ENCODE peak calls at places on chromosomes 12 and 14, in four cellular contexts. X is HTR-8/SVneo; A is mucosa of descending colon; S is effector CD4-positive, alpha-beta T cell. H is an unnamed sample.

GRCh38 chr14:51780741-51781140 is 79.7 kb upstream of the GNG2 start:
- DNase-seq in A (no peak), X (peak; percentile 23), S (no peak), H (no peak)

GRCh38 chr12:5273709-5274108 is 158.2 kb upstream of the NTF3 start:
- DNase-seq in X (no peak), A (no peak), S (no peak), H (no peak)

GRCh38 chr14:100676089-100676685 is 50.5 kb upstream of the DLK1 start:
- DNase-seq in X (no peak), S (no peak), A (peak; percentile 86), H (no peak)

GRCh38 chr14:92651106-92651792 is 97.2 kb downstream of the LGMN start:
- DNase-seq in X (no peak), A (peak; percentile 30), S (peak; percentile 73), H (no peak)

GRCh38 chr14:102799684-102800562 is 22.7 kb downstream of the TRAF3 start:
- DNase-seq in S (no peak), X (peak; percentile 60), A (no peak), H (no peak)

GRCh38 chr14:99320105-99320572 is 48.1 kb upstream of the BCL11B start:
- DNase-seq in X (peak; percentile 66), S (peak; percentile 51), A (peak; percentile 79), H (peak; percentile 21)

GRCh38 chr14:73462078-73462715 is 3.9 kb upstream of the NUMB start:
- DNase-seq in S (no peak), X (no peak), A (peak; percentile 89), H (peak; percentile 50)

GRCh38 chr12:75979181-75979580 is 52.4 kb downstream of the PHLDA1 start:
- DNase-seq in A (no peak), X (peak; percentile 13), S (peak; percentile 16), H (no peak)

GRCh38 chr12:22709292-22709691 is 84.3 kb downstream of the ETNK1 start:
- DNase-seq in X (peak; percentile 71), S (no peak), A (no peak), H (no peak)

GRCh38 chr14:100103261-100104005 is 38.2 kb downstream of the EVL start:
- DNase-seq in A (no peak), X (no peak), S (no peak), H (peak; percentile 41)

GRCh38 chr14:103880334-103880985 is 33.1 kb upstream of the PPP1R13B start:
- DNase-seq in A (peak; percentile 72), X (no peak), S (no peak), H (peak; percentile 83)

GRCh38 chr14:75273272-75274044 is 5.2 kb upstream of the FOS start:
- DNase-seq in A (no peak), S (no peak), X (no peak), H (no peak)

GRCh38 chr12:8064131-8064530 is 2.0 kb downstream of the C3AR1 start:
- DNase-seq in X (no peak), S (no peak), A (no peak), H (no peak)

GRCh38 chr12:111424793-111425251 is 19.1 kb downstream of the SH2B3 start:
- DNase-seq in S (no peak), X (no peak), A (peak; percentile 40), H (no peak)

GRCh38 chr12:93521225-93521854 is 51.1 kb upstream of the SOCS2 start:
- DNase-seq in X (no peak), S (no peak), A (no peak), H (no peak)

GRCh38 chr14:55349565-55349964 is 62.1 kb downstream of the ATG14 start:
- DNase-seq in A (peak; percentile 71), X (no peak), S (no peak), H (no peak)

GRCh38 chr14:82855912-82856381 is 1322.3 kb upstream of the SEL1L start:
- DNase-seq in S (no peak), A (no peak), X (peak; percentile 41), H (no peak)

GRCh38 chr14:101598571-101599233 is 37.4 kb downstream of the DIO3 start:
- DNase-seq in S (no peak), A (no peak), X (no peak), H (peak; percentile 3)

GRCh38 chr12:45789025-45789424 is 59.5 kb downstream of the ARID2 start:
- DNase-seq in A (no peak), S (no peak), X (no peak), H (no peak)

GRCh38 chr12:42589465-42590323 is at the start of gene PRICKLE1:
- DNase-seq in S (no peak), A (peak; percentile 19), X (peak; percentile 46), H (peak; percentile 40)

GRCh38 chr14:35509846-35510245 is 24.1 kb upstream of the INSM2 start:
- DNase-seq in A (no peak), X (no peak), S (no peak), H (no peak)

GRCh38 chr14:34628681-34629135 is 1.2 kb downstream of the SNX6 start:
- DNase-seq in X (no peak), A (peak; percentile 76), S (peak; percentile 3), H (peak; percentile 23)

GRCh38 chr14:89417111-89417468 is at the start of gene FOXN3:
- DNase-seq in S (peak; percentile 80), X (peak; percentile 80), A (peak; percentile 93), H (peak; percentile 92)

GRCh38 chr14:37230551-37231194 is 32.9 kb downstream of the MIPOL1 start:
- DNase-seq in X (peak; percentile 44), S (no peak), A (peak; percentile 57), H (no peak)

GRCh38 chr14:68593806-68594536 is 198.9 kb downstream of the ZFP36L1 start:
- DNase-seq in A (no peak), X (peak; percentile 80), S (no peak), H (no peak)

GRCh38 chr12:107134558-107134957 is 41.2 kb upstream of the CRY1 start:
- DNase-seq in A (no peak), S (peak; percentile 7), X (no peak), H (no peak)

GRCh38 chr14:50260511-50260910 is 29.1 kb upstream of the SOS2 start:
- DNase-seq in X (peak; percentile 19), A (peak; percentile 16), S (no peak), H (no peak)

GRCh38 chr12:45327823-45328383 is 112.0 kb downstream of the ANO6 start:
- DNase-seq in X (no peak), A (no peak), S (no peak), H (no peak)

GRCh38 chr14:89915114-89915878 is 39.2 kb downstream of the EFCAB11 start:
- DNase-seq in S (peak; percentile 32), X (no peak), A (peak; percentile 81), H (peak; percentile 23)

GRCh38 chr12:94534761-94535613 is 75.3 kb upstream of the CEP83 start:
- DNase-seq in A (no peak), X (no peak), S (no peak), H (no peak)

GRCh38 chr12:99381992-99382391 is 265.6 kb upstream of the GARIN6 start:
- DNase-seq in X (no peak), A (no peak), S (no peak), H (no peak)

GRCh38 chr12:109840349-109841073 is 7.3 kb upstream of the TRPV4 start:
- DNase-seq in X (no peak), S (no peak), A (peak; percentile 49), H (no peak)

GRCh38 chr12:90301734-90302133 is 593.1 kb upstream of the ATP2B1 start:
- DNase-seq in A (no peak), X (no peak), S (no peak), H (no peak)

GRCh38 chr12:58920102-58920955 is at the start of gene LRIG3:
- DNase-seq in S (no peak), X (peak; percentile 77), A (peak; percentile 90), H (peak; percentile 90)

H was measured in left ventricle myocardium inferior.